ENCODE peak calls at places on chromosomes 11 and 22, in four cellular contexts. One of them, this sample, is unnamed. For H3K4me1, the result is how much of the 10 kb centered on the place peaks cover.

GRCh38 chr22:25027959-25028840 is 75.7 kb downstream of the KIAA1671 start:
- DNase-seq in PC-3: peak
- DNase-seq in IMR-90: no peak
- DNase-seq in cardiac muscle cell: peak
- DNase-seq in this sample: no peak

GRCh38 chr22:46121523-46122287 is 28.6 kb upstream of the PPARA start:
- DNase-seq in PC-3: no peak
- DNase-seq in IMR-90: no peak
- DNase-seq in cardiac muscle cell: no peak
- DNase-seq in this sample: no peak

GRCh38 chr11:10418950-10419310 is 36.1 kb upstream of the AMPD3 start:
- DNase-seq in PC-3: no peak
- DNase-seq in IMR-90: no peak
- DNase-seq in cardiac muscle cell: no peak
- DNase-seq in this sample: no peak

GRCh38 chr22:24037851-24038765 is 27.0 kb downstream of the CABIN1 start:
- DNase-seq in cardiac muscle cell: no peak
- DNase-seq in PC-3: no peak
- DNase-seq in IMR-90: no peak
- DNase-seq in this sample: no peak

GRCh38 chr22:46052331-46052771 is 75.4 kb upstream of the WNT7B start:
- DNase-seq in cardiac muscle cell: no peak
- DNase-seq in IMR-90: no peak
- DNase-seq in PC-3: no peak
- DNase-seq in this sample: peak

GRCh38 chr22:42452456-42452855 is 20.3 kb upstream of the NFAM1 start:
- DNase-seq in PC-3: no peak
- DNase-seq in cardiac muscle cell: no peak
- DNase-seq in IMR-90: no peak
- DNase-seq in this sample: no peak

GRCh38 chr11:106691807-106692365 is 326.4 kb downstream of the GUCY1A2 start:
- DNase-seq in cardiac muscle cell: no peak
- DNase-seq in IMR-90: peak
- DNase-seq in PC-3: peak
- DNase-seq in this sample: no peak

GRCh38 chr11:76318744-76319384 is 62.1 kb downstream of the THAP12 start:
- DNase-seq in cardiac muscle cell: peak
- DNase-seq in IMR-90: peak
- DNase-seq in PC-3: peak
- DNase-seq in this sample: peak

GRCh38 chr11:131928992-131929391 is 558.6 kb downstream of the NTM start:
- DNase-seq in PC-3: no peak
- DNase-seq in IMR-90: no peak
- DNase-seq in cardiac muscle cell: no peak
- DNase-seq in this sample: no peak

GRCh38 chr22:49753276-49753884 is 74.3 kb downstream of the BRD1 start:
- DNase-seq in PC-3: no peak
- DNase-seq in cardiac muscle cell: no peak
- DNase-seq in IMR-90: no peak
- DNase-seq in this sample: no peak

GRCh38 chr11:36150986-36151385 is 138.2 kb downstream of the COMMD9 start:
- DNase-seq in PC-3: no peak
- DNase-seq in IMR-90: peak
- DNase-seq in cardiac muscle cell: no peak
- DNase-seq in this sample: no peak

GRCh38 chr11:128054323-128054910 is 532.9 kb downstream of the ETS1 start:
- DNase-seq in PC-3: no peak
- DNase-seq in cardiac muscle cell: no peak
- DNase-seq in IMR-90: peak
- DNase-seq in this sample: no peak

GRCh38 chr11:96052921-96053631 is 129.2 kb upstream of the MTMR2 start:
- DNase-seq in IMR-90: peak
- DNase-seq in PC-3: peak
- DNase-seq in cardiac muscle cell: no peak
- DNase-seq in this sample: no peak

GRCh38 chr11:79291948-79292347 is 148.9 kb downstream of the TENM4 start:
- DNase-seq in PC-3: no peak
- DNase-seq in IMR-90: no peak
- DNase-seq in cardiac muscle cell: no peak
- DNase-seq in this sample: no peak

GRCh38 chr11:36108812-36109498 is 165.1 kb downstream of the LDLRAD3 start:
- DNase-seq in IMR-90: no peak
- DNase-seq in cardiac muscle cell: no peak
- DNase-seq in PC-3: no peak
- DNase-seq in this sample: no peak

GRCh38 chr11:68076371-68077042 is 37.7 kb downstream of the TCIRG1 start:
- DNase-seq in PC-3: no peak
- DNase-seq in cardiac muscle cell: peak
- DNase-seq in IMR-90: no peak
- DNase-seq in this sample: no peak

GRCh38 chr11:99505319-99505718 is 484.6 kb downstream of the CNTN5 start:
- DNase-seq in cardiac muscle cell: no peak
- DNase-seq in IMR-90: peak
- DNase-seq in PC-3: peak
- DNase-seq in this sample: no peak

GRCh38 chr11:62004473-62004872 is 37.0 kb upstream of the FTH1 start:
- DNase-seq in cardiac muscle cell: no peak
- DNase-seq in PC-3: peak
- DNase-seq in IMR-90: peak
- DNase-seq in this sample: no peak

GRCh38 chr11:2908130-2908529 is 21.1 kb downstream of the PHLDA2 start:
- DNase-seq in cardiac muscle cell: no peak
- DNase-seq in PC-3: no peak
- DNase-seq in IMR-90: no peak
- DNase-seq in this sample: no peak

GRCh38 chr11:2837096-2837601 is 48.4 kb downstream of the CDKN1C start:
- DNase-seq in cardiac muscle cell: peak
- DNase-seq in IMR-90: peak
- DNase-seq in PC-3: peak
- DNase-seq in this sample: no peak

GRCh38 chr11:63909621-63910506 is 7.1 kb downstream of the RCOR2 start:
- DNase-seq in IMR-90: no peak
- DNase-seq in cardiac muscle cell: peak
- DNase-seq in PC-3: no peak
- DNase-seq in this sample: no peak

GRCh38 chr11:77053217-77054013 is 13.4 kb upstream of the CAPN5 start:
- DNase-seq in cardiac muscle cell: no peak
- DNase-seq in PC-3: no peak
- DNase-seq in IMR-90: no peak
- DNase-seq in this sample: no peak

GRCh38 chr11:1439341-1439740 is 47.2 kb downstream of the MOB2 start:
- DNase-seq in cardiac muscle cell: no peak
- DNase-seq in PC-3: no peak
- DNase-seq in IMR-90: no peak
- DNase-seq in this sample: no peak

GRCh38 chr11:134228625-134229024 is 4.2 kb downstream of the VPS26B start:
- DNase-seq in cardiac muscle cell: no peak
- DNase-seq in PC-3: no peak
- DNase-seq in IMR-90: no peak
- DNase-seq in this sample: no peak

GRCh38 chr22:40855104-40855959 is 1.1 kb downstream of the ST13 start:
- DNase-seq in IMR-90: no peak
- DNase-seq in cardiac muscle cell: no peak
- DNase-seq in PC-3: no peak
- DNase-seq in this sample: no peak

GRCh38 chr22:45212992-45213751 is 27.5 kb downstream of the KIAA0930 start:
- DNase-seq in IMR-90: peak
- DNase-seq in PC-3: no peak
- DNase-seq in cardiac muscle cell: peak
- DNase-seq in this sample: peak

GRCh38 chr22:39474351-39474991 is 17.7 kb downstream of the MGAT3 start:
- DNase-seq in cardiac muscle cell: peak
- DNase-seq in IMR-90: peak
- DNase-seq in PC-3: no peak
- DNase-seq in this sample: no peak
- H3K4me1 ChIP-seq in cardiac muscle cell: half or more
- H3K4me1 ChIP-seq in IMR-90: under half
- H3K4me1 ChIP-seq in PC-3: under half
- H3K4me1 ChIP-seq in this sample: under half

DNA sequence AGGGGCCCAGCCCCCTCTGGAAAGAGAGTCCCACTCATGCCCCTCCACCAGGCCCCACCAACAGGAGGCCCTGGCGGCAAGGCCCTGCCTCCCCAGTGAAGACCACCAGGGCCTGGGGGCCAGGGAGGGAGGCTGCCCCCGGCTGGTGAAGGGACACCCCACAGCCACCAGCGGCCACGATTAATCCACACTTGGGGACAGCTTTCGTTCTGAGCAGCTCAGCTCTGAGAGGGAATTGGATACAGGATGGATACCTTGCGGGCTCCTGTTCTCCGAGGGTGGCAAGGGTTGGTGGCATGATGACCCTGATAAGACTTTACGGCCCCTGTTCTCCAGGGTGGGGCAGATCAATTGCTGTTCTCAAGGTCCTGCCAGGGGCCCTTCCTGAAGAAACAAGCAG is 6.9 kb upstream of the NLRP6 start:
- DNase-seq in IMR-90: no peak
- DNase-seq in cardiac muscle cell: no peak
- DNase-seq in PC-3: no peak
- DNase-seq in this sample: no peak
- H3K4me1 ChIP-seq in IMR-90: under half
- H3K4me1 ChIP-seq in cardiac muscle cell: under half
- H3K4me1 ChIP-seq in PC-3: under half
- H3K4me1 ChIP-seq in this sample: under half

DNA sequence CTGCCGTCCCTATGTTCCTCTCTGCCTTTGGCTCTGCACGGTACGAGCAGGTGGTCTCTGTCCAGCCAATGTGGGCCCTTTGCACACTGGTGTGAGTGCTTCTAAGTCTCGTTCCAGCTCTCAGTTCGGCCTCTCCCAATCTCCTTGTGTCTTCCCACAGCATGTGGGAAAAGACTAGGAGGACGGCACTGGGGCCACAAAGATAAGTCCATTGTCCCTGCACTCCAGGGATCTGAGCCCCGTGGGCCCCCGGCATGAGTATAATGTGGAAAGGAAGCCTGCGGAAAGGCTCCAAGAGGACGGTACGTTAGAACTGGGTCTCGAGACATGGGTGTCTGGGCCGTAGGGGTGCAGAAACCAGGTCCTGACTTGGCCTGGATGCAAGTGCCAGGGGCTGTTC is 16.4 kb downstream of the MYEOV start:
- DNase-seq in PC-3: no peak
- DNase-seq in cardiac muscle cell: no peak
- DNase-seq in IMR-90: no peak
- DNase-seq in this sample: peak
- H3K4me1 ChIP-seq in PC-3: under half
- H3K4me1 ChIP-seq in cardiac muscle cell: under half
- H3K4me1 ChIP-seq in IMR-90: under half
- H3K4me1 ChIP-seq in this sample: under half

GRCh38 chr11:119023741-119024140 is 5.2 kb downstream of the TRAPPC4 start:
- DNase-seq in IMR-90: no peak
- DNase-seq in cardiac muscle cell: no peak
- DNase-seq in PC-3: no peak
- DNase-seq in this sample: no peak
- H3K4me1 ChIP-seq in IMR-90: under half
- H3K4me1 ChIP-seq in cardiac muscle cell: under half
- H3K4me1 ChIP-seq in PC-3: under half
- H3K4me1 ChIP-seq in this sample: under half

DNA sequence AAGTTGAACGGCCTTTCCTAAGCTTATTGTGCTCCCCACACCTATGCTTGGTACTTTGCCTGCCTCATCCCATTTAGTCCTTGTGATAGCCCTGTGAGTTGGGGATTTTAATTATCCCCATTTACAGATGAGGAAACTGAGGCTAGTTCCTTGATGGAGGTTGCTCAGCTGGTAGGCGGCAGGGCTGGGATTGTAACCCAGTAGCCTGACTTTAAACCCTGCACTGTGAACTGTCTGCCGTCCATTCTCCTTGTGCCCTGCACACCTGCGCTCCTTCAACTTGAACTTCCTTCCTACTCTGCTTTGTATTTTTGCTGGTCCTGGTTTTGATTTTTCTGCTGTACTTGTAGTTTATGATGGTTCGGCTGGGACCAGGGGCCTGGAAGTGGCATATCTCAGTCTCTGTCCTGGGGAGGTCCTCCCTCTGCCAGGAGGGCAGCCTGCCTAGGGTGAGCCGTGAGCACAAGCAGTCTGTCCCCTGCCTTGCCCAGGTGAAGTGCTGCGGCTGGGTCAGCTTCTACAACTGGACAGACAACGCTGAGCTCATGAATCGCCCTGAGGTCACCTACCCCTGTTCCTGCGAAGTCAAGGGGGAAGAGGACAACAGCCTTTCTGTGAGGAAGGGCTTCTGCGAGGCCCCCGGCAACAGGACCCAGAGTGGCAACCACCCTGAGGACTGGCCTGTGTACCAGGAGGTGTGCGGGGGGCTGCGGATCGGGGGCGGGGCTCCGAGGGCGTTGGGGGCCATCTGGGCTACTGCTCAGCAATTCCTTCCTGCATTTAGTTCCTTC is 52.4 kb downstream of the CD82 start:
- DNase-seq in PC-3: no peak
- DNase-seq in IMR-90: no peak
- DNase-seq in cardiac muscle cell: no peak
- DNase-seq in this sample: peak
- H3K4me1 ChIP-seq in PC-3: under half
- H3K4me1 ChIP-seq in IMR-90: under half
- H3K4me1 ChIP-seq in cardiac muscle cell: under half
- H3K4me1 ChIP-seq in this sample: under half

DNA sequence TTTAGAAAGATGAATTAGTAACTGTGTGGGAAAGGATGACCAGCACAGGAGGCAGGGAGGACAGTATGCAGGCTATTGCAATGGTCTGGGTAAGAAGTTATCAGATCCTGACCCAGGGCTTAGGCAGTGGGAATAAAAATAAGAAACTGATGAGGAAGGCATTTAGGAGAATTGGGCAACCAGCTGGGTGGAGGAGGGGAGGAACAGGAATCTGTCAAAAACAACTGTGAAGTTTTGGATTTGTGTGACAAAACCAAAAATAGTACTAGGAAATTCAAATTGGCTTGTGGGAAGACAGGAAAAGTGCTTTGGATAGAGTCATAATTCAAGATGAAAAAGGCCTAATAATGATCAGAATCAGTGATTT is 27.9 kb downstream of the MMP13 start:
- DNase-seq in PC-3: no peak
- DNase-seq in IMR-90: no peak
- DNase-seq in cardiac muscle cell: no peak
- DNase-seq in this sample: no peak
- H3K4me1 ChIP-seq in PC-3: under half
- H3K4me1 ChIP-seq in IMR-90: under half
- H3K4me1 ChIP-seq in cardiac muscle cell: under half
- H3K4me1 ChIP-seq in this sample: under half

DNA sequence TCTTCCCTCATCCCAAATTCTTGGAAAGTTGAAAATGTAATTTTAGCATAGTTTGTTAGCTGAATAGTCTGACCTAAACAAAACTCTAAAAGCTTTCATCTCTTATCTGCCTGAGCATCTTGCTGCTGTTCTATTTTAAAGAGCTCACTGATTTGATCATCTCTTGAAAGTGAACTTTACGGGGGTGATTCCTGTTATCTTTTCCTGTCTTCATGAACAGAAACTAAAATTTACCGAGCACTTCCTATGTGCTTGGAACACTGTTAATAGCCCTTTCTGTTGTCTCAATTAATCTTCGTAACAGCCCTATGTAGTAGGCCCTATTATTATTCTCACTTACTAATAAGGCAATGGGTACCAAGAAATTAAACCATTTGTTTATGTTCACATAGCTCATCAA is 12.3 kb downstream of the AMOTL1 start:
- DNase-seq in cardiac muscle cell: no peak
- DNase-seq in PC-3: no peak
- DNase-seq in IMR-90: no peak
- DNase-seq in this sample: no peak
- H3K4me1 ChIP-seq in cardiac muscle cell: under half
- H3K4me1 ChIP-seq in PC-3: under half
- H3K4me1 ChIP-seq in IMR-90: under half
- H3K4me1 ChIP-seq in this sample: half or more

GRCh38 chr11:94132152-94132558 is 3.5 kb downstream of the PANX1 start:
- DNase-seq in PC-3: peak
- DNase-seq in cardiac muscle cell: no peak
- DNase-seq in IMR-90: peak
- DNase-seq in this sample: peak
- H3K4me1 ChIP-seq in PC-3: half or more
- H3K4me1 ChIP-seq in cardiac muscle cell: under half
- H3K4me1 ChIP-seq in IMR-90: under half
- H3K4me1 ChIP-seq in this sample: under half

This sample was measured in RWPE2.